ENCODE peak calls at places on chromosomes 5 and 9, in eight cellular contexts. G is IMR-90, H is psoas muscle, X is Peyer's patch, R is astrocyte of the spinal cord, P is cardiac fibroblast, Q is choroid plexus epithelial cell, Z is AG10803. F is an unnamed sample.

GRCh38 chr5:181100121-181101015 is 30.6 kb downstream of the OR2V1 start:
- DNase-seq in G (no peak), X (peak), R (no peak), P (no peak), Z (peak), H (no peak), Q (peak), F (no peak)

GRCh38 chr5:622946-623522 is 10.9 kb downstream of the CEP72 start:
- DNase-seq in R (no peak), Q (no peak), G (no peak), X (no peak), H (peak), P (no peak), Z (no peak), F (no peak)

GRCh38 chr9:13598738-13599137 is 319.2 kb upstream of the MPDZ start:
- DNase-seq in P (peak), R (no peak), Z (no peak), X (no peak), H (no peak), Q (peak), G (no peak), F (no peak)

GRCh38 chr5:179927834-179928233 is 20.1 kb upstream of the TBC1D9B start:
- DNase-seq in H (no peak), Q (no peak), Z (no peak), G (no peak), R (no peak), X (no peak), P (no peak), F (no peak)

GRCh38 chr9:137722481-137722880 is 103.7 kb downstream of the EHMT1 start:
- DNase-seq in H (no peak), Z (no peak), P (no peak), Q (no peak), X (no peak), R (no peak), G (no peak), F (no peak)

GRCh38 chr9:14133394-14133793 is 180.5 kb downstream of the NFIB start:
- DNase-seq in G (no peak), R (no peak), H (no peak), X (no peak), P (peak), Z (no peak), Q (no peak), F (peak)

GRCh38 chr9:2497666-2498400 is 123.8 kb upstream of the VLDLR start:
- DNase-seq in P (no peak), H (no peak), R (no peak), X (no peak), Z (no peak), G (no peak), Q (no peak), F (no peak)

GRCh38 chr5:55713871-55714270 is 1.7 kb upstream of the SLC38A9 start:
- DNase-seq in Z (no peak), Q (peak), P (no peak), R (no peak), X (no peak), H (no peak), G (peak), F (no peak)

GRCh38 chr5:112951124-112951702 is 25.4 kb upstream of the DCP2 start:
- DNase-seq in X (no peak), H (no peak), Z (no peak), G (no peak), P (no peak), Q (no peak), R (no peak), F (no peak)

GRCh38 chr9:26744362-26744965 is 148.1 kb downstream of the CAAP1 start:
- DNase-seq in Z (peak), Q (peak), H (no peak), R (peak), G (peak), P (peak), X (no peak), F (peak)

GRCh38 chr5:181114844-181115778 is 15.9 kb downstream of the OR2V1 start:
- DNase-seq in G (peak), Q (peak), H (no peak), R (peak), P (no peak), X (peak), Z (peak), F (no peak)

GRCh38 chr5:51494821-51495220 is 111.6 kb downstream of the ISL1 start:
- DNase-seq in Q (no peak), Z (no peak), G (no peak), X (no peak), H (no peak), R (no peak), P (no peak), F (no peak)

GRCh38 chr5:30981576-30981975 is 211.9 kb upstream of the CDH6 start:
- DNase-seq in R (peak), Q (peak), P (peak), H (no peak), G (peak), Z (no peak), X (no peak), F (peak)

GRCh38 chr5:159050408-159051091 is 49.2 kb downstream of the EBF1 start:
- DNase-seq in R (peak), P (peak), Q (peak), H (no peak), X (no peak), G (peak), Z (peak), F (peak)

GRCh38 chr5:159053216-159053615 is 46.5 kb downstream of the EBF1 start:
- DNase-seq in X (no peak), R (no peak), P (no peak), Q (no peak), H (no peak), Z (no peak), G (no peak), F (no peak)

GRCh38 chr5:159053708-159054107 is 46.0 kb downstream of the EBF1 start:
- DNase-seq in X (no peak), Q (no peak), H (no peak), P (no peak), R (no peak), G (no peak), Z (no peak), F (no peak)

GRCh38 chr5:159051431-159052281 is 48.1 kb downstream of the EBF1 start:
- DNase-seq in R (no peak), Q (peak), G (no peak), Z (peak), P (peak), H (peak), X (peak), F (no peak)

DNA sequence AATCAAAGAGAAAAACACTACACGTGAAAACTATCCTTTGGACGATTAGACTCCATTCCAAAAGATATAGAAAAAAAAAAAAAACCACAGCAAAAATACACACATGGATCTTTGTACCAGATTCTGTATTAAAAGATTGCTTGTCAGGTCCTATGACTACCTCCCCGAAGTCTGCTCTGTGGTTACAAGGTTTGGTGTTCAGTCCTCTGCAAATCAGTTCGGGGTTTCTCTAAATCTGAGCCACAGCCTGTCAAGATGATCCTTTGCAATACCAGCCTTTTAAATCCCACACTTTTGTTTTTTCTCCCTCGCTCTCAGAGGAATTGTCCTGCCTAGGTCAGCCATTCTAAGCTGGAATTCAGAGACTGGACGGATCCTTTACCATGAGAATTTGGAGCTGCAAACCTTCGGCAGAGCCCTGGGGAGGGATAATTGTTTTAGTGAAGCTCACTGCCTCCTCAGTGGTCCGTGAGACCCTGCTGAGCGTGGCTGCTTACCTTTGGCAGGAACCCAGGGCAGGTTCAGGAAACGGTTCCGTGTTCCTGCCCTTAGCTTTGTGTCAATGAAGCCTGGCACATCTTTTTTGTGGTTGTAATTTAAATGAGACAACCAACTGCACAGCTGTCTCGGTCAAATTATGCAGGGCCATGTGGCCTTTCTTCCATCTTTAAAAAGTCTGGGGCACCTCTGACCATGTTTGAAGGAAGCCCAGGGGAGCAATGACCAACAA is 47.3 kb downstream of the EBF1 start:
- DNase-seq in R (no peak), P (no peak), G (no peak), Q (peak), Z (peak), H (no peak), X (peak), F (no peak)
- H3K4me3 ChIP-seq in R (no peak), P (no peak), G (no peak), Q (no peak), Z (no peak), H (peak), X (no peak), F (no peak)

GRCh38 chr5:124746252-124746915 is at the start of gene ZNF608:
- DNase-seq in Z (no peak), R (peak), X (no peak), Q (peak), G (peak), P (peak), H (no peak), F (peak)
- TF ChIP-seq CTCF in Z (no peak), R (no peak), X (no peak), Q (peak), G (no peak), P (no peak), H (no peak), F (peak)

DNA sequence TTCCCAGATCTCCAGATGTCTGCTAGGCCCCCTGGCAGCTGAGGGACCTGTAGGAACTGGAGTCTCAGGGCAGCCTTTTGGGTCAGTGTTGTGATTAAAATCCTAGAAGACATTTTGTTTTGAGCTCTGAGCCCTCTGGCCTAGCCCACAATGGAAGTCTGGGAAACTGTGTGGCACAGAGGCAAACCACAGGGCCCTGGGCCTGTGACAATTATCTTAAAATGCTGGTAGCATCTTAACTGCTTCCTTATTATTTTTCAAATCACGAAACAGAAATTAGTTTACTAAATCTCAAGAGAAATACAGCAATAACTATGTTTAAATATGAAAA is 125.5 kb downstream of the STARD4 start:
- DNase-seq in X (no peak), R (no peak), G (no peak), H (no peak), Z (no peak), P (no peak), Q (no peak), F (no peak)
- H3K4me3 ChIP-seq in X (no peak), R (no peak), G (no peak), H (no peak), Z (no peak), P (no peak), Q (no peak), F (no peak)

GRCh38 chr9:130167927-130168326 is 4.3 kb upstream of the NCS1 start:
- DNase-seq in Z (no peak), R (no peak), H (no peak), P (no peak), G (no peak), X (no peak), Q (no peak), F (no peak)
- TF ChIP-seq CTCF in Z (no peak), R (peak), H (no peak), P (no peak), G (no peak), X (no peak), Q (peak), F (no peak)

DNA sequence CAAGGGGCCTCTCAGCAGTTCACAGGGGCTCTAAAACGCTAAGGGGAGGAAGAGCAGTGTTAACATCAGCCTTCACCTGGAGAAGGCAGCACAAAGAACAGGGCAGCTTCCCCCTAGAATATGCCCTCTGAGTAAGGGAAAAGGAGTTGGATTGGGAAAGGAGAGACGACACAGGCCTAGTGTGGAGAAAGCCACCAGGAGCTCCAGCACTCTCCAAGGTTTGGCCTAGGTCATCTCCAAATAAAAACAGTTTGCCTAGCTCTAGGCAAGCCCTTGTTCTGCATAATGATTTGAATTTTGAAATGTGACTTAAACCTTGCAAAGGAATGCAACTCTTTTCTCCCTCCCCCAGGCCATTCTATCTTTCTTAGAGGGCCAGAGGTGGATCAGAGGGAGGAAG is 100.0 kb upstream of the SSBP2 start:
- DNase-seq in Z (peak), H (no peak), Q (peak), R (no peak), G (no peak), P (no peak), X (no peak), F (no peak)
- H3K4me3 ChIP-seq in Z (peak), H (peak), Q (no peak), R (no peak), G (no peak), P (peak), X (peak), F (no peak)

DNA sequence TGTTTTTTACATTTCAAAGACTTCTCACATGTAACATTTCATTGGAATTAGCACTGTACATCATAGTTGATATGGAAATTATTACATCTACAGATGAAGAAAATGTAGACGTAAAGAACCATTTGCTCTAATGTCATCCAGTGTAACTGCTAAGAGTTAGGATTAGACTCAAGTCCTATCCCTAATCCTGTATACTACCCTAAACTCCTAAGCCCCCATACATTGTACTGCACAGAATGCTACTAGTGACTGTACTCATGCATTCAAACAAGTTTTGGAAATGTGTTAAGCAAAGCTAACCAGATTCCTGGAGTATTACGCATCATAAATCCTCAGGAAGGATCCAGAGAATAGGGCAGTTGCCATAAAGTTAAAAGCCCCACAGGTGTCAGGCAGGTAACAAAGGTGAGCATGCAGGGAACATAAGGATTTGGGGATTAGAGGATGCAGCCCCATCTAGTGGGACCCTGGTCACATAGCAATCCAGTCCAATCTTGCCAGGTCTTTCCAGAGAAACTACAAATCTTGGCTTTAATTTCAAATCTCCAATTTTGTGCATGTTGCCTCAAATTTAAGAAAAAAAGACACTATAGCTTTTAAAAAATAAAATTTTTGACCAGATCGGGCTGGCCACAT is 32.0 kb downstream of the HAVCR1 start:
- DNase-seq in Z (no peak), Q (no peak), X (no peak), R (no peak), H (no peak), P (no peak), G (no peak), F (no peak)
- TF ChIP-seq CTCF in Z (peak), Q (peak), X (no peak), R (peak), H (no peak), P (no peak), G (no peak), F (peak)

GRCh38 chr9:124017064-124017928 is 5.7 kb downstream of the LHX2 start:
- DNase-seq in H (no peak), G (no peak), R (no peak), Z (no peak), Q (no peak), P (no peak), X (no peak), F (no peak)

GRCh38 chr9:124020520-124021384 is 9.2 kb downstream of the LHX2 start:
- DNase-seq in G (no peak), X (no peak), Q (no peak), P (no peak), R (no peak), H (no peak), Z (no peak), F (no peak)

GRCh38 chr9:124017929-124018730 is 6.6 kb downstream of the LHX2 start:
- DNase-seq in Z (no peak), R (no peak), Q (no peak), H (no peak), X (no peak), G (no peak), P (no peak), F (no peak)

GRCh38 chr9:124019771-124020519 is 8.4 kb downstream of the LHX2 start:
- DNase-seq in G (no peak), R (no peak), Z (no peak), H (no peak), X (no peak), P (no peak), Q (no peak), F (no peak)

DNA sequence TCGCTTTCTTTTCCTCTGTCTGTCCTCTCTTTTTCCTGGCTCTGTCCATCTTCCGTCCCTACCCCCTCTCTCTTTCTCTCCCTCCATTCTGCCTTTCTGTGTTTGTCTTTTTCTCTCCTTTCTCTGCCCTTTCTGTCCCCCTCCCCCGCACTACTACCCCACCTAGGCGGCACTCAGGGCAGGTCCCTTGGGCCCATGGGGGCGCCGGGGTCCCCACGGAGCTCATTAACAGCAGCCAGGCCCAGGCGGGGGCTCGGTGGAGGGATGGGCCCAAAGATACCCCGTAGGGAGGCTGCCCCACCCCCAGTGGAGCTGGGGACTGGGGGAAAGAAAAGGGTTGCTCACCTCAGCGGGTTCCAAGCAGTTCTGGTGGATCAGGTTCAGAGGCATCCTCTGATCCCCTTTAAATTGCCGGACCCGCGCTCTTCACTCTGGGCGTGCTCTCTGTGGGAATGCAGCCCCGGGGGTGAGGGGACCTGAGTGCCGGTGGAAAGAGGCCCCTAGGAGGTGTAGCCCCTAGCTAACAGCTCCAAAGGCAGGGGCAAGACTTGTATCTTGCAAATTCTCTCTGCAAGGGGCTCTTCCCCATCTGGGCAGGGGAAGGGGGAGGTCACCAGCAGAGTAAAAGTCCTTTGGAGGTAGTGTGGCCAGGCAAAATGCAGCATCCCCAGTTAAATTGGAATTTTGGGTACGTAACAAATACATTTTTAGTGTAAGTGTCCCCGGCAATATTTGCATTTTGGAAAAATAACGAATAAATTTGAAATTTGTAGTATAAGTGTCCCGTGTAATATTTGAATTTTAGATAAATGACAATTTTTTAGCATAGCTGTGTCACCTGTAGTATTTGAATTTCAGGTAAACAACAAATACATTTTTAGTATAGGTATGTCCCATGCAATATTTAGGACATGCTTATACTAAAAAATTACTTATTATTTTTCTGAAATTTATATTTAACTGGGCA is 7.4 kb downstream of the LHX2 start:
- DNase-seq in X (no peak), H (no peak), G (no peak), P (no peak), Q (no peak), R (no peak), Z (no peak), F (no peak)
- H3K4me3 ChIP-seq in X (no peak), H (peak), G (no peak), P (peak), Q (no peak), R (no peak), Z (peak), F (no peak)

GRCh38 chr9:90880669-90881068 is 79.0 kb downstream of the SYK start:
- DNase-seq in Z (no peak), R (no peak), G (no peak), P (no peak), Q (no peak), H (no peak), X (no peak), F (no peak)
- TF ChIP-seq CTCF in Z (no peak), R (no peak), G (no peak), P (no peak), Q (no peak), H (no peak), X (no peak), F (no peak)